ENCODE peak calls at places on chromosomes 13 and 19, in six cellular contexts. X is K562, H is H1, V is SK-N-SH, J is GM12878, A is HepG2. O is an unnamed sample.

GRCh38 chr19:7895565-7895964 is 7.3 kb downstream of the LRRC8E start:
- DNase-seq in X (no peak), H (no peak), V (no peak), J (no peak), A (no peak), O (no peak)

GRCh38 chr13:47672982-47673670 is 327.9 kb downstream of the SUCLA2 start:
- DNase-seq in X (no peak), H (no peak), V (peak; percentile 1), J (no peak), A (no peak), O (no peak)

GRCh38 chr19:51440846-51441409 is 17.3 kb downstream of the SIGLEC8 start:
- DNase-seq in X (peak; percentile 54), H (no peak), V (no peak), J (no peak), A (no peak), O (no peak)

GRCh38 chr13:101838305-101838835 is 385.9 kb downstream of the ITGBL1 start:
- DNase-seq in X (no peak), H (no peak), V (no peak), J (no peak), A (no peak), O (no peak)

GRCh38 chr13:80630685-80631121 is 289.8 kb upstream of the SPRY2 start:
- DNase-seq in X (no peak), H (no peak), V (no peak), J (no peak), A (no peak), O (no peak)

GRCh38 chr13:99496322-99497142 is 4.7 kb upstream of the TM9SF2 start:
- DNase-seq in X (no peak), H (no peak), V (no peak), J (peak; percentile 75), A (peak; percentile 98), O (peak; percentile 36)

GRCh38 chr13:42680748-42681147 is 100.6 kb upstream of the FAM216B start:
- DNase-seq in X (no peak), H (no peak), V (no peak), J (no peak), A (no peak), O (no peak)

GRCh38 chr13:98938801-98939200 is 39.1 kb downstream of the DOCK9 start:
- DNase-seq in X (no peak), H (no peak), V (no peak), J (no peak), A (no peak), O (no peak)

GRCh38 chr19:58559275-58560006 is 1.0 kb upstream of the UBE2M start:
- DNase-seq in X (peak; percentile 94), H (no peak), V (peak; percentile 93), J (peak; percentile 76), A (peak; percentile 92), O (peak; percentile 90)

GRCh38 chr13:97298816-97299215 is 76.7 kb downstream of the MBNL2 start:
- DNase-seq in X (no peak), H (no peak), V (no peak), J (no peak), A (no peak), O (no peak)

GRCh38 chr13:89267734-89268133 is 1596.6 kb downstream of the SLITRK5 start:
- DNase-seq in X (no peak), H (no peak), V (no peak), J (no peak), A (no peak), O (no peak)

GRCh38 chr13:20647758-20648157 is 55.7 kb upstream of the IL17D start:
- DNase-seq in X (no peak), H (no peak), V (no peak), J (no peak), A (no peak), O (no peak)

GRCh38 chr13:51097353-51098043 is 13.6 kb downstream of the C13orf42 start:
- DNase-seq in X (no peak), H (no peak), V (no peak), J (no peak), A (no peak), O (no peak)

GRCh38 chr19:4246767-4247593 is at the start of gene YJU2:
- DNase-seq in X (peak; percentile 99), H (peak; percentile 98), V (peak; percentile 98), J (peak; percentile 94), A (peak; percentile 99), O (peak; percentile 99)
- TF ChIP-seq SIN3A in X (peak; percentile 72), H (no peak), V (peak; percentile 34), J (peak; percentile 25), A (peak; percentile 45), O (peak; percentile 56)

GRCh38 chr13:66927562-66927961 is 302.6 kb downstream of the PCDH9 start:
- DNase-seq in X (no peak), H (no peak), V (no peak), J (no peak), A (no peak), O (no peak)

GRCh38 chr13:66926200-66926850 is 303.8 kb downstream of the PCDH9 start:
- DNase-seq in X (no peak), H (no peak), V (no peak), J (no peak), A (no peak), O (no peak)

GRCh38 chr13:66922444-66922843 is 307.7 kb downstream of the PCDH9 start:
- DNase-seq in X (no peak), H (no peak), V (no peak), J (no peak), A (no peak), O (no peak)

GRCh38 chr13:66926851-66927524 is 303.1 kb downstream of the PCDH9 start:
- DNase-seq in X (no peak), H (no peak), V (no peak), J (no peak), A (no peak), O (no peak)
- H3K4me2 ChIP-seq in X (no peak overlapping the region), H (no peak overlapping the region), V (no peak overlapping the region), J (no peak overlapping the region), A (no peak overlapping the region), O (no peak overlapping the region)

DNA sequence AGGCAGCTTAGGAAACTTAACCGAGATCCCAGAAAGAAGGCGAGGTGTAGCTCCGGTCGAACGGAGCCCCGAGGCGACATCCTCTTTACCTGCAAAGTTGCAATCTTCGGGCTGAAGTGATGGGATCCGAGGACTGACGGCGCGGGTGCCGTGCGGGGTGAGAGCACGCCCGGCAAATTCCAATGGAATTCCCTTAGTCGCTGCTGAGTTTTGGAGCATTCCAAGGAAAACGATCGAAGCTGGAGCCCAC is 141 bp downstream of the TRPC4 start:
- DNase-seq in X (no peak), H (no peak), V (no peak), J (no peak), A (no peak), O (no peak)
- TF ChIP-seq SIN3A in X (no peak), H (peak; percentile 20), V (no peak), J (no peak), A (no peak), O (no peak)

GRCh38 chr19:43784981-43785808 is 4.4 kb upstream of the KCNN4 start:
- DNase-seq in X (peak; percentile 69), H (no peak), V (peak; percentile 84), J (no peak), A (peak; percentile 60), O (peak; percentile 79)
- H3K4me2 ChIP-seq in X (peak overlapping the region; percentile 64), H (no peak overlapping the region), V (peak overlapping the region; percentile 71), J (peak overlapping the region; percentile 71), A (peak overlapping the region; percentile 78), O (peak overlapping the region; percentile 88)

GRCh38 chr19:10111405-10111811 is at the start of gene P2RY11:
- DNase-seq in X (peak; percentile 11), H (no peak), V (peak; percentile 23), J (peak; percentile 75), A (no peak), O (no peak)
- TF ChIP-seq SIN3A in X (no peak), H (no peak), V (no peak), J (no peak), A (no peak), O (no peak)

GRCh38 chr19:13983213-13983889 is 22.8 kb downstream of the RFX1 start:
- DNase-seq in X (no peak), H (no peak), V (no peak), J (no peak), A (no peak), O (no peak)
- H3K4me2 ChIP-seq in X (no peak overlapping the region), H (no peak overlapping the region), V (no peak overlapping the region), J (no peak overlapping the region), A (no peak overlapping the region), O (no peak overlapping the region)

GRCh38 chr13:31997641-31998040 is 33.9 kb upstream of the FRY start:
- DNase-seq in X (no peak), H (no peak), V (no peak), J (no peak), A (no peak), O (no peak)
- TF ChIP-seq SIN3A in X (no peak), H (no peak), V (no peak), J (no peak), A (no peak), O (no peak)

GRCh38 chr13:44402902-44403719 is 29.5 kb downstream of the SERP2 start:
- DNase-seq in X (no peak), H (no peak), V (no peak), J (no peak), A (no peak), O (no peak)
- H3K4me2 ChIP-seq in X (no peak overlapping the region), H (peak overlapping the region; percentile 91), V (no peak overlapping the region), J (no peak overlapping the region), A (peak overlapping the region; percentile 92), O (no peak overlapping the region)

DNA sequence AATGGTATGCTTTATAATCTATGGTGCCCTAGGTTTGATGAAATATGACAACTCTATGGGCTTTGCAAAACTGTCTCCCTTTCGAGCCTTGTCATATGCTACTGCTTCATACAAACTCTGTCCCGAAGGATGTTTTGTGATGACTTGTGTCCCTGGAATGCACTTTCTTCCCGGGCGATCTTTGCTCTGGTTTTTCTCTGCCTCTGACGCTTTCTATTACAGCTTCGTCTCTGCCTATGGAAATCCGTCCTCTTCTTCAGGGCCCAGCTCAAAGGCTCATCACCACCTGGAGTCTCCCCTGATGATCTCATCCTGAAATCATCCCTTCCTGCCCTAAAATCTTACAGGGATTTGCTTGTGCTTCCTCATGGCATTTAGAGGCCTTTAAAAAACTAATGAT is 191.6 kb upstream of the KL start:
- DNase-seq in X (no peak), H (peak; percentile 57), V (no peak), J (no peak), A (no peak), O (peak; percentile 64)
- TF ChIP-seq SIN3A in X (no peak), H (no peak), V (no peak), J (no peak), A (no peak), O (no peak)